ENCODE peak calls at places on chromosomes 3 and 15, in seven cellular contexts. R is left ventricle myocardium inferior, Z is GM12864, D is fibroblast of mammary gland, W is choroid plexus epithelial cell, J is pancreas, A is body of pancreas. C is an unnamed sample.

GRCh38 chr3:168248383-168249047 is 152.8 kb upstream of the GOLIM4 start:
- DNase-seq in W (peak; percentile 41), R (no peak), D (peak; percentile 35), Z (no peak), A (peak; percentile 12), J (peak; percentile 54), C (peak; percentile 34)

GRCh38 chr15:25954398-25954797 is 91.3 kb upstream of the ATP10A start:
- DNase-seq in R (no peak), Z (no peak), D (no peak), W (no peak), J (no peak), A (no peak), C (no peak)

GRCh38 chr15:63407612-63408011 is 26.0 kb upstream of the CA12 start:
- DNase-seq in W (no peak), R (no peak), A (no peak), Z (no peak), D (no peak), J (no peak), C (peak; percentile 38)

GRCh38 chr15:73685561-73685960 is 1.4 kb downstream of the CD276 start:
- DNase-seq in W (peak; percentile 39), Z (no peak), D (peak; percentile 40), R (no peak), J (no peak), A (no peak), C (peak; percentile 44)

GRCh38 chr3:146577662-146578061 is 27.5 kb downstream of the PLSCR5 start:
- DNase-seq in J (no peak), A (peak; percentile 59), R (no peak), W (peak; percentile 88), D (peak; percentile 79), Z (no peak), C (peak; percentile 71)

GRCh38 chr3:193870376-193871092 is 265.4 kb upstream of the HES1 start:
- DNase-seq in J (no peak), R (no peak), A (no peak), D (no peak), W (no peak), Z (no peak), C (no peak)

GRCh38 chr15:61070111-61070901 is 158.8 kb downstream of the RORA start:
- DNase-seq in W (no peak), Z (no peak), J (no peak), D (peak; percentile 22), R (no peak), A (no peak), C (no peak)

GRCh38 chr15:78247895-78248294 is 13.5 kb upstream of the ACSBG1 start:
- DNase-seq in R (no peak), J (no peak), A (no peak), W (no peak), Z (no peak), D (no peak), C (no peak)

GRCh38 chr3:71309342-71309741 is 274.2 kb downstream of the FOXP1 start:
- DNase-seq in W (no peak), R (no peak), J (no peak), D (no peak), Z (no peak), A (no peak), C (no peak)

GRCh38 chr3:155805204-155805801 is 775 bp downstream of the C3orf33 start:
- DNase-seq in D (peak; percentile 40), W (no peak), A (peak; percentile 65), R (no peak), J (peak; percentile 56), Z (no peak), C (peak; percentile 5)

GRCh38 chr3:141114816-141115458 is 63.8 kb downstream of the SPSB4 start:
- DNase-seq in R (no peak), A (peak; percentile 61), W (no peak), J (no peak), D (no peak), Z (no peak), C (no peak)

GRCh38 chr15:68281008-68281407 is 3.5 kb downstream of the FEM1B start:
- DNase-seq in W (no peak), R (no peak), J (no peak), D (no peak), Z (no peak), A (no peak), C (no peak)

GRCh38 chr3:125683067-125683844 is 88.0 kb upstream of the OSBPL11 start:
- DNase-seq in J (no peak), D (no peak), Z (no peak), R (peak; percentile 51), A (no peak), W (no peak), C (no peak)

GRCh38 chr15:72935521-72935920 is 116.7 kb upstream of the NEO1 start:
- DNase-seq in A (no peak), D (no peak), W (no peak), Z (no peak), R (no peak), J (no peak), C (no peak)

GRCh38 chr15:72239652-72240051 is 8.7 kb upstream of the PKM start:
- DNase-seq in A (no peak), Z (no peak), D (no peak), W (no peak), J (no peak), R (no peak), C (no peak)

GRCh38 chr3:54918516-54918915 is 9.3 kb downstream of the LRTM1 start:
- DNase-seq in D (no peak), J (no peak), W (no peak), Z (no peak), A (no peak), R (no peak), C (no peak)

GRCh38 chr3:197256836-197257444 is 41.5 kb downstream of the DLG1 start:
- DNase-seq in W (peak; percentile 76), J (no peak), A (peak; percentile 51), D (peak; percentile 69), R (no peak), Z (peak; percentile 24), C (peak; percentile 68)

GRCh38 chr3:111739241-111739952 is 119.7 kb upstream of the PHLDB2 start:
- DNase-seq in D (peak; percentile 81), R (peak; percentile 47), J (no peak), A (peak; percentile 68), Z (no peak), W (peak; percentile 65), C (peak; percentile 79)

GRCh38 chr3:13495351-13495813 is 15.3 kb downstream of the HDAC11 start:
- DNase-seq in J (peak; percentile 39), D (no peak), W (no peak), A (no peak), R (peak; percentile 6), Z (no peak), C (no peak)

GRCh38 chr3:64082917-64083587 is 59.8 kb upstream of the PSMD6 start:
- DNase-seq in R (no peak), W (peak; percentile 71), D (no peak), A (no peak), J (no peak), Z (no peak), C (peak; percentile 66)

GRCh38 chr15:52730163-52730562 is 51.0 kb upstream of the ATOSA start:
- DNase-seq in W (peak; percentile 56), R (no peak), A (no peak), D (peak; percentile 54), Z (peak; percentile 51), J (no peak), C (peak; percentile 33)

GRCh38 chr15:66682865-66683264 is 19.2 kb upstream of the SMAD6 start:
- DNase-seq in R (no peak), A (no peak), Z (no peak), D (peak; percentile 56), J (no peak), W (peak; percentile 50), C (no peak)

GRCh38 chr15:66681395-66681794 is 20.6 kb upstream of the SMAD6 start:
- DNase-seq in A (no peak), Z (no peak), J (no peak), R (no peak), D (no peak), W (no peak), C (no peak)

GRCh38 chr15:66684136-66684681 is 17.8 kb upstream of the SMAD6 start:
- DNase-seq in R (no peak), W (no peak), D (no peak), Z (no peak), A (no peak), J (no peak), C (no peak)

GRCh38 chr15:66682246-66682645 is 19.8 kb upstream of the SMAD6 start:
- DNase-seq in J (no peak), R (no peak), A (no peak), D (no peak), W (no peak), Z (no peak), C (no peak)

GRCh38 chr15:66685638-66686150 is 16.3 kb upstream of the SMAD6 start:
- DNase-seq in D (peak; percentile 8), R (no peak), Z (no peak), A (no peak), J (no peak), W (peak; percentile 28), C (no peak)
- TF ChIP-seq CTCF in D (peak; percentile 42), R (peak; percentile 29), Z (peak; percentile 0), A (no peak), J (no peak), W (peak; percentile 51), C (peak; percentile 36)

GRCh38 chr3:119376758-119377157 is 82.6 kb downstream of the ARHGAP31 start:
- DNase-seq in R (no peak), Z (no peak), D (peak; percentile 42), J (no peak), W (no peak), A (no peak), C (no peak)
- H3K4me3 ChIP-seq in R (no peak overlapping the region), Z (no peak overlapping the region), D (no peak overlapping the region), J (no peak overlapping the region), W (no peak overlapping the region), A (no peak overlapping the region), C (no peak overlapping the region)

GRCh38 chr3:37993811-37994638 is 3.4 kb downstream of the VILL start:
- DNase-seq in J (peak; percentile 74), R (peak; percentile 79), A (peak; percentile 74), W (peak; percentile 89), Z (no peak), D (peak; percentile 87), C (peak; percentile 82)
- TF ChIP-seq CTCF in J (no peak), R (no peak), A (no peak), W (peak; percentile 22), Z (peak; percentile 13), D (no peak), C (peak; percentile 2)

GRCh38 chr15:101179341-101180153 is 72.3 kb downstream of the CHSY1 start:
- DNase-seq in Z (no peak), A (no peak), J (no peak), D (peak; percentile 63), W (peak; percentile 67), R (no peak), C (peak; percentile 66)

GRCh38 chr15:101183226-101183925 is 68.5 kb downstream of the CHSY1 start:
- DNase-seq in D (no peak), J (no peak), R (no peak), W (no peak), A (no peak), Z (no peak), C (peak; percentile 77)

GRCh38 chr15:101182215-101182614 is 69.6 kb downstream of the CHSY1 start:
- DNase-seq in W (no peak), Z (no peak), J (no peak), D (no peak), A (no peak), R (no peak), C (no peak)

GRCh38 chr15:101180620-101181307 is 71.1 kb downstream of the CHSY1 start:
- DNase-seq in J (no peak), Z (no peak), A (no peak), W (no peak), D (no peak), R (no peak), C (no peak)

DNA sequence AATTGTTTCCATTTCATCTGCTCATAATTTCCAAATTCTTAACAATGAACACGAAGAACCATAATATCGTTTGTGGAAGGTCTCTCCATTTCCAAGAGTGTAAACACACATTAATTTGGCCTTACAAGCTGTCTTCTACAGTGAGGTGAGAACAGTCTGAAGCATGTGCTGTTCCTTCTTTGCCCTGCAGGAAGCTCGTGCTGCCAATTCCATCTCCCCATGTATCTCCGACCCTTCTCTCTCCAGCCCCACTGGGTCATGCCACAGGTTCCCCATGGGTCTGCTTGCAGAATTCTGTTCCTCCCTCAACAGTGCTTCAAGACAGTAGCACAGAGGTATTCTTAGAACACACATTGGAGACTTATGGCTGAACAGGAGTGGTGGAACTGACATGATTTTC is 70.5 kb downstream of the CHSY1 start:
- DNase-seq in D (no peak), W (no peak), Z (no peak), A (no peak), J (no peak), R (no peak), C (no peak)
- H3K4me3 ChIP-seq in D (no peak overlapping the region), W (no peak overlapping the region), Z (no peak overlapping the region), A (no peak overlapping the region), J (no peak overlapping the region), R (no peak overlapping the region), C (no peak overlapping the region)

C was measured in fibroblast of villous mesenchyme.